ENCODE peak calls at places on chromosomes 1 and 21, in six cellular contexts. One of them, this sample, is unnamed.

GRCh38 chr1:227316456-227316855 is 1.8 kb downstream of the CDC42BPA start:
- DNase-seq in endodermal cell: no peak
- DNase-seq in fibroblast of lung: no peak
- DNase-seq in LNCaP clone FGC: no peak
- DNase-seq in neural progenitor cell: no peak
- DNase-seq in heart right ventricle: no peak
- DNase-seq in this sample: no peak

GRCh38 chr1:222233441-222234180 is 314.3 kb downstream of the HHIPL2 start:
- DNase-seq in neural progenitor cell: no peak
- DNase-seq in LNCaP clone FGC: no peak
- DNase-seq in heart right ventricle: no peak
- DNase-seq in fibroblast of lung: peak
- DNase-seq in endodermal cell: no peak
- DNase-seq in this sample: no peak

GRCh38 chr1:181219938-181220337 is 131.4 kb downstream of the IER5 start:
- DNase-seq in endodermal cell: no peak
- DNase-seq in fibroblast of lung: peak
- DNase-seq in heart right ventricle: no peak
- DNase-seq in neural progenitor cell: no peak
- DNase-seq in LNCaP clone FGC: no peak
- DNase-seq in this sample: peak

GRCh38 chr1:24699628-24700027 is 45.6 kb upstream of the CLIC4 start:
- DNase-seq in heart right ventricle: no peak
- DNase-seq in endodermal cell: no peak
- DNase-seq in neural progenitor cell: no peak
- DNase-seq in LNCaP clone FGC: no peak
- DNase-seq in fibroblast of lung: peak
- DNase-seq in this sample: no peak

GRCh38 chr1:221294244-221294643 is 415.0 kb downstream of the HLX start:
- DNase-seq in LNCaP clone FGC: no peak
- DNase-seq in heart right ventricle: no peak
- DNase-seq in endodermal cell: no peak
- DNase-seq in neural progenitor cell: no peak
- DNase-seq in fibroblast of lung: no peak
- DNase-seq in this sample: peak

GRCh38 chr1:206971029-206971655 is 882 bp upstream of the FCAMR start:
- DNase-seq in endodermal cell: no peak
- DNase-seq in heart right ventricle: no peak
- DNase-seq in neural progenitor cell: no peak
- DNase-seq in fibroblast of lung: no peak
- DNase-seq in LNCaP clone FGC: no peak
- DNase-seq in this sample: no peak

GRCh38 chr1:45666836-45667235 is 19.5 kb downstream of the GPBP1L1 start:
- DNase-seq in fibroblast of lung: no peak
- DNase-seq in endodermal cell: no peak
- DNase-seq in neural progenitor cell: no peak
- DNase-seq in heart right ventricle: no peak
- DNase-seq in LNCaP clone FGC: no peak
- DNase-seq in this sample: no peak

GRCh38 chr1:172637522-172637921 is 21.4 kb upstream of the FASLG start:
- DNase-seq in heart right ventricle: no peak
- DNase-seq in fibroblast of lung: peak
- DNase-seq in LNCaP clone FGC: no peak
- DNase-seq in endodermal cell: no peak
- DNase-seq in neural progenitor cell: no peak
- DNase-seq in this sample: peak

GRCh38 chr1:165857046-165857801 is 29.8 kb downstream of the UCK2 start:
- DNase-seq in endodermal cell: no peak
- DNase-seq in neural progenitor cell: no peak
- DNase-seq in LNCaP clone FGC: no peak
- DNase-seq in fibroblast of lung: peak
- DNase-seq in heart right ventricle: no peak
- DNase-seq in this sample: peak

GRCh38 chr1:152182431-152182830 is 23.4 kb upstream of the RPTN start:
- DNase-seq in neural progenitor cell: no peak
- DNase-seq in LNCaP clone FGC: no peak
- DNase-seq in fibroblast of lung: peak
- DNase-seq in heart right ventricle: no peak
- DNase-seq in endodermal cell: peak
- DNase-seq in this sample: peak

GRCh38 chr1:17465186-17465585 is 25.7 kb upstream of the RCC2 start:
- DNase-seq in heart right ventricle: no peak
- DNase-seq in neural progenitor cell: no peak
- DNase-seq in fibroblast of lung: no peak
- DNase-seq in endodermal cell: no peak
- DNase-seq in LNCaP clone FGC: no peak
- DNase-seq in this sample: peak

GRCh38 chr1:31007462-31007991 is 58.0 kb downstream of the PUM1 start:
- DNase-seq in neural progenitor cell: no peak
- DNase-seq in fibroblast of lung: peak
- DNase-seq in heart right ventricle: no peak
- DNase-seq in endodermal cell: no peak
- DNase-seq in LNCaP clone FGC: no peak
- DNase-seq in this sample: peak

GRCh38 chr1:28450561-28450960 is 55.3 kb upstream of the RCC1 start:
- DNase-seq in endodermal cell: no peak
- DNase-seq in neural progenitor cell: no peak
- DNase-seq in heart right ventricle: no peak
- DNase-seq in fibroblast of lung: no peak
- DNase-seq in LNCaP clone FGC: no peak
- DNase-seq in this sample: peak

GRCh38 chr1:225875044-225875822 is 6.9 kb downstream of the TMEM63A start:
- DNase-seq in LNCaP clone FGC: peak
- DNase-seq in endodermal cell: no peak
- DNase-seq in fibroblast of lung: no peak
- DNase-seq in heart right ventricle: no peak
- DNase-seq in neural progenitor cell: no peak
- DNase-seq in this sample: peak

GRCh38 chr1:213017447-213018273 is 2.0 kb upstream of the ANGEL2 start:
- DNase-seq in fibroblast of lung: no peak
- DNase-seq in heart right ventricle: no peak
- DNase-seq in LNCaP clone FGC: no peak
- DNase-seq in endodermal cell: no peak
- DNase-seq in neural progenitor cell: no peak
- DNase-seq in this sample: no peak

GRCh38 chr1:246417813-246418564 is 89.1 kb downstream of the SMYD3 start:
- DNase-seq in LNCaP clone FGC: no peak
- DNase-seq in neural progenitor cell: no peak
- DNase-seq in fibroblast of lung: no peak
- DNase-seq in endodermal cell: no peak
- DNase-seq in heart right ventricle: no peak
- DNase-seq in this sample: no peak

GRCh38 chr1:246417152-246417812 is 89.8 kb downstream of the SMYD3 start:
- DNase-seq in fibroblast of lung: peak
- DNase-seq in neural progenitor cell: no peak
- DNase-seq in heart right ventricle: no peak
- DNase-seq in endodermal cell: no peak
- DNase-seq in LNCaP clone FGC: no peak
- DNase-seq in this sample: peak

GRCh38 chr1:246415028-246415427 is 92.1 kb downstream of the SMYD3 start:
- DNase-seq in LNCaP clone FGC: no peak
- DNase-seq in fibroblast of lung: no peak
- DNase-seq in endodermal cell: no peak
- DNase-seq in heart right ventricle: no peak
- DNase-seq in neural progenitor cell: no peak
- DNase-seq in this sample: no peak

GRCh38 chr1:246416261-246416660 is 90.8 kb downstream of the SMYD3 start:
- DNase-seq in neural progenitor cell: no peak
- DNase-seq in LNCaP clone FGC: no peak
- DNase-seq in endodermal cell: no peak
- DNase-seq in fibroblast of lung: peak
- DNase-seq in heart right ventricle: no peak
- DNase-seq in this sample: no peak

DNA sequence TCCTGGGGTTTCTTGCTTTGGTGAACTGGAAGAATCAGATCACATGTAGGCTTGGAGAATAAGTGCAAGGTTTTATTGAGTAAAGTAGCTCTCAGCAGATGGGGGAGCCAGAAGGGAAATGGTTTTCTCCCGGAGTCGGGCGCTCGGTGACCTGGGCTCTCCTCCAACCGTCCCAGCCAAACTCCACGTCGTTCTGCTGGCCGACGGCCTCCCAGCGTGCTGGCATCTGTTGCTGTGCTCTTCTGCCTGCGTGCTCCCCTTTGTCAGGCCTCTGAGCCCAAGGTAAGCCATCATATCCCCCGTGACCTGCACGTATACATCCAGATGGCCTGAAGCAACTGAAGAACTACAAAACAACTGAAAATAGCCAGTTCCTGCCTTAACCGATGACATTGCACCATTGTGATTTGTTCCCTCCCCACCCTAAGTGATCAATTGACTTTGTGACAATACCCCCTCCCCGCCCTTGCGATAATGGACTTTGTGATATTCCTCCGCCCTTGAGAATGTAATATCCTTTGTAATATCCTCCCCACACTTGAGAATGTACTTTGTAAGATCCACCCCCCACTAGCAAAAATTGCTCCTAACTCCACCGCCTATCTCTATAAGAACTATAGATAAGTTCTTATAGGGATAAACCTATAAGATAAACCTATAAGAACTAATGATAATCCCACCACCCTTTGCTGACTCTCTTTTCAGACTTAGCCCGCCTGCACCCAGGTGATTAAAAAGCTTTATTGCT is 88.3 kb downstream of the SMYD3 start:
- DNase-seq in neural progenitor cell: no peak
- DNase-seq in fibroblast of lung: no peak
- DNase-seq in LNCaP clone FGC: no peak
- DNase-seq in heart right ventricle: peak
- DNase-seq in endodermal cell: no peak
- DNase-seq in this sample: no peak
- H3K4me3 ChIP-seq in neural progenitor cell: no peak
- H3K4me3 ChIP-seq in fibroblast of lung: no peak
- H3K4me3 ChIP-seq in LNCaP clone FGC: no peak
- H3K4me3 ChIP-seq in heart right ventricle: no peak
- H3K4me3 ChIP-seq in endodermal cell: peak
- H3K4me3 ChIP-seq in this sample: no peak

GRCh38 chr1:83887483-83887882 is 111.4 kb downstream of the TTLL7 start:
- DNase-seq in neural progenitor cell: no peak
- DNase-seq in endodermal cell: no peak
- DNase-seq in heart right ventricle: no peak
- DNase-seq in fibroblast of lung: no peak
- DNase-seq in LNCaP clone FGC: no peak
- DNase-seq in this sample: peak

GRCh38 chr1:83883979-83884378 is 115.0 kb downstream of the TTLL7 start:
- DNase-seq in fibroblast of lung: no peak
- DNase-seq in heart right ventricle: no peak
- DNase-seq in endodermal cell: no peak
- DNase-seq in neural progenitor cell: no peak
- DNase-seq in LNCaP clone FGC: no peak
- DNase-seq in this sample: peak

DNA sequence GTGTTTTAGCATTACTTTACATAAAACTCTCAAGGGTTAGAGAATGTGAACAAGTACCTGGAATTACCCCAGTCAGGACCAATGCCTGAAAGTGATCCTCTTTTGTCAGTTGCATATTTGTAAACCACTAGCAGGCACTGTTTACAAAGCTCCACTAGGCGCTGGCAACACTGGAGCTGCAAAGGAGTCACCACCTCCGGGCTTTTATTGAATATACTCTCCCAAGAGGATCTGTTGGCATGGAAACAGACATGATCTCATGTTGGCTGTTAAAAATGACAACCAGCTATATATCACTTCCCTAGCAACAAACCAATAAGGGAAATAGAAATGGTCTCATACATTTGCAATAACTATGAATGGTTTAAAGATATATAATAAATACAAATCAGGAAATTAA is 116.0 kb downstream of the TTLL7 start:
- DNase-seq in LNCaP clone FGC: peak
- DNase-seq in fibroblast of lung: peak
- DNase-seq in heart right ventricle: peak
- DNase-seq in endodermal cell: peak
- DNase-seq in neural progenitor cell: peak
- DNase-seq in this sample: peak
- TF ChIP-seq CTCF in LNCaP clone FGC: peak
- TF ChIP-seq CTCF in fibroblast of lung: peak
- TF ChIP-seq CTCF in heart right ventricle: no peak
- TF ChIP-seq CTCF in endodermal cell: peak
- TF ChIP-seq CTCF in neural progenitor cell: peak
- TF ChIP-seq CTCF in this sample: peak

GRCh38 chr1:1437033-1437903 is 1.8 kb downstream of the VWA1 start:
- DNase-seq in fibroblast of lung: no peak
- DNase-seq in endodermal cell: no peak
- DNase-seq in LNCaP clone FGC: no peak
- DNase-seq in heart right ventricle: no peak
- DNase-seq in neural progenitor cell: no peak
- DNase-seq in this sample: no peak
- H3K4me3 ChIP-seq in fibroblast of lung: no peak
- H3K4me3 ChIP-seq in endodermal cell: no peak
- H3K4me3 ChIP-seq in LNCaP clone FGC: peak
- H3K4me3 ChIP-seq in heart right ventricle: peak
- H3K4me3 ChIP-seq in neural progenitor cell: no peak
- H3K4me3 ChIP-seq in this sample: no peak

GRCh38 chr1:20575544-20576056 is 13.3 kb upstream of the CDA start:
- DNase-seq in fibroblast of lung: no peak
- DNase-seq in neural progenitor cell: no peak
- DNase-seq in endodermal cell: no peak
- DNase-seq in heart right ventricle: no peak
- DNase-seq in LNCaP clone FGC: no peak
- DNase-seq in this sample: no peak
- TF ChIP-seq CTCF in fibroblast of lung: no peak
- TF ChIP-seq CTCF in neural progenitor cell: no peak
- TF ChIP-seq CTCF in endodermal cell: no peak
- TF ChIP-seq CTCF in heart right ventricle: no peak
- TF ChIP-seq CTCF in LNCaP clone FGC: no peak
- TF ChIP-seq CTCF in this sample: no peak

GRCh38 chr1:198903203-198903602 is 264.4 kb downstream of the PTPRC start:
- DNase-seq in endodermal cell: peak
- DNase-seq in LNCaP clone FGC: no peak
- DNase-seq in fibroblast of lung: no peak
- DNase-seq in heart right ventricle: peak
- DNase-seq in neural progenitor cell: peak
- DNase-seq in this sample: peak
- H3K4me3 ChIP-seq in endodermal cell: no peak
- H3K4me3 ChIP-seq in LNCaP clone FGC: no peak
- H3K4me3 ChIP-seq in fibroblast of lung: no peak
- H3K4me3 ChIP-seq in heart right ventricle: no peak
- H3K4me3 ChIP-seq in neural progenitor cell: no peak
- H3K4me3 ChIP-seq in this sample: no peak

DNA sequence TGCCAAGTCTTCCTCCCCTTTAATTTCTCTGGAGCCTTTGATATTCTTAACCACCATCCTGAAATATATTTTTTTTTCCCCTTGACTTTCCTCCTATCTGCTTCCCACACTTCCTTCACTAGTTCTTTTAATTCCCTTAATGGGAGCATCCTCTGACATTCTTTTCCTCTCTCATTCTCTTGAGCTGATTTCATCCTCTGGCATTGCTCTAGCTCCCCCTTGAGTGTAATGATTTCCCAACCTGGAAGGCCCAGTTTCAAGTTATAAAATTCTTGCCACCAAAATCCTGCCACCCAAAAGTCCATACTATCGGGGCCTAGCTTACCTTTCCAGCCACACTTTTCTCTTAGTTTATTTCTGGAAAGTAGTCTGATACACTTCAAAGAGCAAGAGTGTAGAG is 39.5 kb upstream of the UBE2U start:
- DNase-seq in fibroblast of lung: peak
- DNase-seq in LNCaP clone FGC: no peak
- DNase-seq in heart right ventricle: no peak
- DNase-seq in neural progenitor cell: peak
- DNase-seq in endodermal cell: peak
- DNase-seq in this sample: peak
- TF ChIP-seq CTCF in fibroblast of lung: peak
- TF ChIP-seq CTCF in LNCaP clone FGC: peak
- TF ChIP-seq CTCF in heart right ventricle: peak
- TF ChIP-seq CTCF in neural progenitor cell: peak
- TF ChIP-seq CTCF in endodermal cell: peak
- TF ChIP-seq CTCF in this sample: peak

GRCh38 chr21:45492765-45493164 is 49.5 kb downstream of the SLC19A1 start:
- DNase-seq in endodermal cell: no peak
- DNase-seq in neural progenitor cell: no peak
- DNase-seq in fibroblast of lung: no peak
- DNase-seq in heart right ventricle: no peak
- DNase-seq in LNCaP clone FGC: no peak
- DNase-seq in this sample: no peak
- H3K4me3 ChIP-seq in endodermal cell: no peak
- H3K4me3 ChIP-seq in neural progenitor cell: no peak
- H3K4me3 ChIP-seq in fibroblast of lung: no peak
- H3K4me3 ChIP-seq in heart right ventricle: no peak
- H3K4me3 ChIP-seq in LNCaP clone FGC: no peak
- H3K4me3 ChIP-seq in this sample: no peak

This sample was measured in epithelial cell of esophagus.